ENCODE peak calls at places on chromosome 5, in nine cellular contexts. One of them, this sample, is unnamed.
A peak's percentile ranks its signal among the peaks of the same experiment; 100 is the strongest.

GRCh38 chr5:83991566-83992224 is 271.0 kb upstream of the HAPLN1 start:
- DNase-seq in CD4-positive, alpha-beta T cell: no peak
- DNase-seq in cardiac muscle cell: no peak
- DNase-seq in neural crest cell: no peak
- DNase-seq in choroid plexus epithelial cell: peak; percentile 42
- DNase-seq in hepatocyte: no peak
- DNase-seq in activated B cell treated with CpG ODN at 0.5 μM for 24 hours: no peak
- DNase-seq in HCT116: no peak
- DNase-seq in astrocyte of the spinal cord: peak; percentile 45
- DNase-seq in this sample: no peak

GRCh38 chr5:149902177-149902576 is 42.4 kb downstream of the PDE6A start:
- DNase-seq in activated B cell treated with CpG ODN at 0.5 μM for 24 hours: no peak
- DNase-seq in CD4-positive, alpha-beta T cell: no peak
- DNase-seq in hepatocyte: no peak
- DNase-seq in astrocyte of the spinal cord: no peak
- DNase-seq in choroid plexus epithelial cell: no peak
- DNase-seq in cardiac muscle cell: no peak
- DNase-seq in neural crest cell: no peak
- DNase-seq in HCT116: no peak
- DNase-seq in this sample: no peak

GRCh38 chr5:135986891-135987401 is 32.2 kb upstream of the LECT2 start:
- DNase-seq in HCT116: no peak
- DNase-seq in cardiac muscle cell: no peak
- DNase-seq in CD4-positive, alpha-beta T cell: no peak
- DNase-seq in activated B cell treated with CpG ODN at 0.5 μM for 24 hours: no peak
- DNase-seq in astrocyte of the spinal cord: no peak
- DNase-seq in choroid plexus epithelial cell: no peak
- DNase-seq in neural crest cell: no peak
- DNase-seq in hepatocyte: no peak
- DNase-seq in this sample: no peak

GRCh38 chr5:38240212-38240611 is 18.1 kb upstream of the EGFLAM start:
- DNase-seq in cardiac muscle cell: no peak
- DNase-seq in activated B cell treated with CpG ODN at 0.5 μM for 24 hours: no peak
- DNase-seq in choroid plexus epithelial cell: no peak
- DNase-seq in HCT116: no peak
- DNase-seq in hepatocyte: no peak
- DNase-seq in neural crest cell: no peak
- DNase-seq in astrocyte of the spinal cord: no peak
- DNase-seq in CD4-positive, alpha-beta T cell: no peak
- DNase-seq in this sample: no peak

GRCh38 chr5:50547303-50547702 is 106.2 kb upstream of the EMB start:
- DNase-seq in CD4-positive, alpha-beta T cell: no peak
- DNase-seq in activated B cell treated with CpG ODN at 0.5 μM for 24 hours: no peak
- DNase-seq in astrocyte of the spinal cord: no peak
- DNase-seq in hepatocyte: no peak
- DNase-seq in cardiac muscle cell: no peak
- DNase-seq in HCT116: no peak
- DNase-seq in neural crest cell: no peak
- DNase-seq in choroid plexus epithelial cell: no peak
- DNase-seq in this sample: no peak

GRCh38 chr5:175690025-175690424 is 32.2 kb downstream of the HRH2 start:
- DNase-seq in CD4-positive, alpha-beta T cell: no peak
- DNase-seq in hepatocyte: no peak
- DNase-seq in HCT116: no peak
- DNase-seq in choroid plexus epithelial cell: no peak
- DNase-seq in neural crest cell: no peak
- DNase-seq in astrocyte of the spinal cord: no peak
- DNase-seq in activated B cell treated with CpG ODN at 0.5 μM for 24 hours: no peak
- DNase-seq in cardiac muscle cell: no peak
- DNase-seq in this sample: no peak

GRCh38 chr5:8474569-8474930 is 605.6 kb downstream of the MTRR start:
- DNase-seq in neural crest cell: no peak
- DNase-seq in HCT116: no peak
- DNase-seq in choroid plexus epithelial cell: no peak
- DNase-seq in astrocyte of the spinal cord: no peak
- DNase-seq in CD4-positive, alpha-beta T cell: no peak
- DNase-seq in activated B cell treated with CpG ODN at 0.5 μM for 24 hours: no peak
- DNase-seq in cardiac muscle cell: no peak
- DNase-seq in hepatocyte: no peak
- DNase-seq in this sample: no peak

GRCh38 chr5:141512390-141513020 is 23.6 kb downstream of the PCDHGC5 start:
- DNase-seq in HCT116: peak; percentile 32
- DNase-seq in neural crest cell: peak; percentile 71
- DNase-seq in CD4-positive, alpha-beta T cell: peak; percentile 83
- DNase-seq in astrocyte of the spinal cord: peak; percentile 69
- DNase-seq in choroid plexus epithelial cell: peak; percentile 81
- DNase-seq in hepatocyte: peak; percentile 90
- DNase-seq in activated B cell treated with CpG ODN at 0.5 μM for 24 hours: peak; percentile 66
- DNase-seq in cardiac muscle cell: peak; percentile 85
- DNase-seq in this sample: peak; percentile 87

GRCh38 chr5:65120371-65120967 is 351.7 kb downstream of the CWC27 start:
- DNase-seq in choroid plexus epithelial cell: no peak
- DNase-seq in HCT116: no peak
- DNase-seq in hepatocyte: no peak
- DNase-seq in CD4-positive, alpha-beta T cell: no peak
- DNase-seq in cardiac muscle cell: no peak
- DNase-seq in astrocyte of the spinal cord: no peak
- DNase-seq in neural crest cell: no peak
- DNase-seq in activated B cell treated with CpG ODN at 0.5 μM for 24 hours: no peak
- DNase-seq in this sample: no peak

GRCh38 chr5:40834391-40834848 is 602 bp downstream of the RPL37 start:
- DNase-seq in HCT116: no peak
- DNase-seq in cardiac muscle cell: peak; percentile 52
- DNase-seq in hepatocyte: peak; percentile 48
- DNase-seq in CD4-positive, alpha-beta T cell: peak; percentile 45
- DNase-seq in neural crest cell: no peak
- DNase-seq in activated B cell treated with CpG ODN at 0.5 μM for 24 hours: no peak
- DNase-seq in astrocyte of the spinal cord: peak; percentile 35
- DNase-seq in choroid plexus epithelial cell: peak; percentile 53
- DNase-seq in this sample: no peak

GRCh38 chr5:113825143-113825542 is 311.6 kb downstream of the YTHDC2 start:
- DNase-seq in CD4-positive, alpha-beta T cell: no peak
- DNase-seq in cardiac muscle cell: no peak
- DNase-seq in neural crest cell: no peak
- DNase-seq in choroid plexus epithelial cell: no peak
- DNase-seq in astrocyte of the spinal cord: no peak
- DNase-seq in hepatocyte: no peak
- DNase-seq in activated B cell treated with CpG ODN at 0.5 μM for 24 hours: no peak
- DNase-seq in HCT116: no peak
- DNase-seq in this sample: no peak

GRCh38 chr5:40446910-40447309 is 232.8 kb upstream of the PTGER4 start:
- DNase-seq in neural crest cell: no peak
- DNase-seq in astrocyte of the spinal cord: peak; percentile 77
- DNase-seq in hepatocyte: peak; percentile 77
- DNase-seq in choroid plexus epithelial cell: peak; percentile 96
- DNase-seq in cardiac muscle cell: no peak
- DNase-seq in HCT116: no peak
- DNase-seq in activated B cell treated with CpG ODN at 0.5 μM for 24 hours: no peak
- DNase-seq in CD4-positive, alpha-beta T cell: no peak
- DNase-seq in this sample: no peak

GRCh38 chr5:18010053-18010452 is 375.8 kb downstream of the TAF11L14 start:
- DNase-seq in neural crest cell: no peak
- DNase-seq in hepatocyte: no peak
- DNase-seq in HCT116: no peak
- DNase-seq in cardiac muscle cell: no peak
- DNase-seq in choroid plexus epithelial cell: no peak
- DNase-seq in activated B cell treated with CpG ODN at 0.5 μM for 24 hours: no peak
- DNase-seq in CD4-positive, alpha-beta T cell: no peak
- DNase-seq in astrocyte of the spinal cord: no peak
- DNase-seq in this sample: no peak

GRCh38 chr5:124264499-124264898 is 481.9 kb downstream of the ZNF608 start:
- DNase-seq in astrocyte of the spinal cord: no peak
- DNase-seq in activated B cell treated with CpG ODN at 0.5 μM for 24 hours: no peak
- DNase-seq in choroid plexus epithelial cell: no peak
- DNase-seq in HCT116: no peak
- DNase-seq in CD4-positive, alpha-beta T cell: no peak
- DNase-seq in neural crest cell: no peak
- DNase-seq in cardiac muscle cell: no peak
- DNase-seq in hepatocyte: no peak
- DNase-seq in this sample: no peak

GRCh38 chr5:10077721-10078551 is 171.8 kb downstream of the ATPSCKMT start:
- DNase-seq in hepatocyte: no peak
- DNase-seq in HCT116: no peak
- DNase-seq in choroid plexus epithelial cell: no peak
- DNase-seq in activated B cell treated with CpG ODN at 0.5 μM for 24 hours: no peak
- DNase-seq in CD4-positive, alpha-beta T cell: no peak
- DNase-seq in astrocyte of the spinal cord: peak; percentile 17
- DNase-seq in cardiac muscle cell: peak; percentile 28
- DNase-seq in neural crest cell: no peak
- DNase-seq in this sample: no peak

GRCh38 chr5:54702470-54702869 is 184.9 kb downstream of the SNX18 start:
- DNase-seq in hepatocyte: no peak
- DNase-seq in astrocyte of the spinal cord: no peak
- DNase-seq in CD4-positive, alpha-beta T cell: no peak
- DNase-seq in activated B cell treated with CpG ODN at 0.5 μM for 24 hours: no peak
- DNase-seq in cardiac muscle cell: peak; percentile 7
- DNase-seq in choroid plexus epithelial cell: no peak
- DNase-seq in neural crest cell: no peak
- DNase-seq in HCT116: no peak
- DNase-seq in this sample: no peak

GRCh38 chr5:80592761-80593160 is 22.7 kb upstream of the ANKRD34B start:
- DNase-seq in astrocyte of the spinal cord: no peak
- DNase-seq in activated B cell treated with CpG ODN at 0.5 μM for 24 hours: no peak
- DNase-seq in hepatocyte: no peak
- DNase-seq in CD4-positive, alpha-beta T cell: no peak
- DNase-seq in HCT116: no peak
- DNase-seq in neural crest cell: no peak
- DNase-seq in choroid plexus epithelial cell: no peak
- DNase-seq in cardiac muscle cell: no peak
- DNase-seq in this sample: no peak

GRCh38 chr5:94039101-94039500 is 297.7 kb upstream of the POU5F2 start:
- DNase-seq in HCT116: no peak
- DNase-seq in cardiac muscle cell: no peak
- DNase-seq in activated B cell treated with CpG ODN at 0.5 μM for 24 hours: no peak
- DNase-seq in astrocyte of the spinal cord: no peak
- DNase-seq in hepatocyte: no peak
- DNase-seq in CD4-positive, alpha-beta T cell: no peak
- DNase-seq in choroid plexus epithelial cell: no peak
- DNase-seq in neural crest cell: no peak
- DNase-seq in this sample: no peak

GRCh38 chr5:140131967-140132409 is 6.3 kb downstream of the IGIP start:
- DNase-seq in activated B cell treated with CpG ODN at 0.5 μM for 24 hours: no peak
- DNase-seq in neural crest cell: no peak
- DNase-seq in HCT116: peak; percentile 33
- DNase-seq in cardiac muscle cell: no peak
- DNase-seq in CD4-positive, alpha-beta T cell: no peak
- DNase-seq in hepatocyte: no peak
- DNase-seq in choroid plexus epithelial cell: peak; percentile 87
- DNase-seq in astrocyte of the spinal cord: peak; percentile 87
- DNase-seq in this sample: no peak

DNA sequence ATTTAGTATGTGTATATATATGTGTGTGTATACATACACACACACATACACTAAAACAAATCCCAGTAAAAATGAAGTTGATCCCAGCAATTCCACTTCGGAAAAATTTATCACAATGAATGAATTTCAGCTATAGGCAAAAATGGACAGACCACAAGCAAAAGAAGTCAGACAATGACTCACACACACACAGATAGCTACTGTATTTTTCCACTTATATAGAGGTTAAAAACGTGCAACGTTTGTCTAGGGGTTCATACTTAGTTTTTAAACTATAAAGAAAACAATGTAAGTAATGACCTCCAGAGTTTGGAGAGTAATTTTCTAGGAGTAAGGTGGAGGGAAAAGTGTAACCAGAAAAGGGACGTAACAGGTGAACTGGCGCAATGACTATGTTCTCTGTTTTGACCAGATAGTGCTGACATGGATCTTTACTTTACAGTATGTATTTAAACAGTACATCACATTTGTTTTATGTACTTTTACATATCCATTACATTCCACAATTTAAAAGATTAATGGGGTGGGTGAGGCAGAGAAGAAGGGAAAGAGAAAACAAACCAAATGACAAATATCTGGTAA is 51.1 kb downstream of the FNIP1 start:
- DNase-seq in CD4-positive, alpha-beta T cell: no peak
- DNase-seq in activated B cell treated with CpG ODN at 0.5 μM for 24 hours: no peak
- DNase-seq in neural crest cell: no peak
- DNase-seq in hepatocyte: no peak
- DNase-seq in cardiac muscle cell: no peak
- DNase-seq in choroid plexus epithelial cell: no peak
- DNase-seq in HCT116: no peak
- DNase-seq in astrocyte of the spinal cord: peak; percentile 37
- DNase-seq in this sample: no peak
- TF ChIP-seq CTCF in CD4-positive, alpha-beta T cell: no peak
- TF ChIP-seq CTCF in activated B cell treated with CpG ODN at 0.5 μM for 24 hours: no peak
- TF ChIP-seq CTCF in neural crest cell: no peak
- TF ChIP-seq CTCF in hepatocyte: no peak
- TF ChIP-seq CTCF in cardiac muscle cell: no peak
- TF ChIP-seq CTCF in choroid plexus epithelial cell: no peak
- TF ChIP-seq CTCF in HCT116: no peak
- TF ChIP-seq CTCF in astrocyte of the spinal cord: no peak
- TF ChIP-seq CTCF in this sample: no peak

GRCh38 chr5:159316519-159317383 is 13.5 kb downstream of the IL12B start:
- DNase-seq in cardiac muscle cell: peak; percentile 60
- DNase-seq in activated B cell treated with CpG ODN at 0.5 μM for 24 hours: no peak
- DNase-seq in CD4-positive, alpha-beta T cell: peak; percentile 20
- DNase-seq in hepatocyte: peak; percentile 68
- DNase-seq in neural crest cell: peak; percentile 25
- DNase-seq in HCT116: no peak
- DNase-seq in choroid plexus epithelial cell: peak; percentile 91
- DNase-seq in astrocyte of the spinal cord: peak; percentile 64
- DNase-seq in this sample: no peak
- TF ChIP-seq CTCF in cardiac muscle cell: peak; percentile 86
- TF ChIP-seq CTCF in activated B cell treated with CpG ODN at 0.5 μM for 24 hours: no peak
- TF ChIP-seq CTCF in CD4-positive, alpha-beta T cell: peak; percentile 56
- TF ChIP-seq CTCF in hepatocyte: peak; percentile 63
- TF ChIP-seq CTCF in neural crest cell: peak; percentile 67
- TF ChIP-seq CTCF in HCT116: peak; percentile 73
- TF ChIP-seq CTCF in choroid plexus epithelial cell: peak; percentile 95
- TF ChIP-seq CTCF in astrocyte of the spinal cord: peak; percentile 84
- TF ChIP-seq CTCF in this sample: peak; percentile 71

DNA sequence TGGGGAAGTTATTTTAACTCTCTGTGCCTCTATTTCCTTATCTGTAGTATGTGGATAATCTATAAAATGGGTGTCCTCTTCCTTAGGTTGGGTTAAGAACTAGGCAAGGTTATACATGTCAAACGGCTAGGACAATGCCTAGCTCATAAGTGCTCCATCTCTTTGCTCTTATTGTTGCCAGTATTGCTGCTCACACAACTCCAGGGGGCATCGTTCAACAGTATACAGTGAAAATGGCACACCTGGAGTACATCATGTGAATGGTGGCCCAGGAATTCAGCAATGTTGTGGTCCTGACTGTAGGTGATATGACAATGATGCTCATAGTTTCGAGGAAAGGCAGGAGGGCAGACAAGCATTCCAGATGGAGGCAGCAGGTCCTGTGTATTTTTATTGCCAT is 30.1 kb downstream of the SLIT3 start:
- DNase-seq in activated B cell treated with CpG ODN at 0.5 μM for 24 hours: no peak
- DNase-seq in hepatocyte: no peak
- DNase-seq in neural crest cell: no peak
- DNase-seq in HCT116: no peak
- DNase-seq in astrocyte of the spinal cord: no peak
- DNase-seq in CD4-positive, alpha-beta T cell: no peak
- DNase-seq in cardiac muscle cell: no peak
- DNase-seq in choroid plexus epithelial cell: no peak
- DNase-seq in this sample: no peak
- TF ChIP-seq CTCF in activated B cell treated with CpG ODN at 0.5 μM for 24 hours: no peak
- TF ChIP-seq CTCF in hepatocyte: peak; percentile 10
- TF ChIP-seq CTCF in neural crest cell: no peak
- TF ChIP-seq CTCF in HCT116: no peak
- TF ChIP-seq CTCF in astrocyte of the spinal cord: no peak
- TF ChIP-seq CTCF in CD4-positive, alpha-beta T cell: no peak
- TF ChIP-seq CTCF in cardiac muscle cell: no peak
- TF ChIP-seq CTCF in choroid plexus epithelial cell: no peak
- TF ChIP-seq CTCF in this sample: no peak

GRCh38 chr5:142720561-142721275 is 34.8 kb upstream of the FGF1 start:
- DNase-seq in hepatocyte: peak; percentile 47
- DNase-seq in HCT116: no peak
- DNase-seq in CD4-positive, alpha-beta T cell: no peak
- DNase-seq in astrocyte of the spinal cord: no peak
- DNase-seq in activated B cell treated with CpG ODN at 0.5 μM for 24 hours: no peak
- DNase-seq in choroid plexus epithelial cell: no peak
- DNase-seq in cardiac muscle cell: no peak
- DNase-seq in neural crest cell: no peak
- DNase-seq in this sample: no peak
- TF ChIP-seq CTCF in hepatocyte: no peak
- TF ChIP-seq CTCF in HCT116: no peak
- TF ChIP-seq CTCF in CD4-positive, alpha-beta T cell: no peak
- TF ChIP-seq CTCF in astrocyte of the spinal cord: no peak
- TF ChIP-seq CTCF in activated B cell treated with CpG ODN at 0.5 μM for 24 hours: no peak
- TF ChIP-seq CTCF in choroid plexus epithelial cell: no peak
- TF ChIP-seq CTCF in cardiac muscle cell: no peak
- TF ChIP-seq CTCF in neural crest cell: no peak
- TF ChIP-seq CTCF in this sample: no peak

This sample was measured in progenitor cell of endocrine pancreas.